ENCODE peak calls at places on chromosomes 11 and 22, in ten cellular contexts. D, O, Y, L, V, S, E, Q, N and W are unnamed samples. For H3K4me1, the result is how much of the 10 kb centered on the place peaks cover.

GRCh38 chr11:124971810-124972209 is 17.8 kb downstream of the CCDC15 start:
- DNase-seq in D (no peak), O (no peak), Y (no peak), L (no peak), V (no peak), S (peak), E (no peak), Q (no peak), N (no peak), W (no peak)

GRCh38 chr22:41240377-41241132 is at the start of gene CHADL:
- DNase-seq in D (no peak), O (no peak), Y (no peak), L (no peak), V (no peak), S (no peak), E (no peak), Q (no peak), N (no peak), W (peak)

GRCh38 chr11:33268945-33269567 is 11.9 kb downstream of the HIPK3 start:
- DNase-seq in D (no peak), O (no peak), Y (no peak), L (no peak), V (no peak), S (no peak), E (no peak), Q (no peak), N (no peak), W (no peak)

GRCh38 chr11:130548491-130548833 is 100.0 kb downstream of the ADAMTS15 start:
- DNase-seq in D (no peak), O (no peak), Y (no peak), L (no peak), V (no peak), S (no peak), E (no peak), Q (no peak), N (no peak), W (no peak)

GRCh38 chr11:5499671-5500070 is 10.1 kb downstream of the UBQLN3 start:
- DNase-seq in D (no peak), O (no peak), Y (no peak), L (no peak), V (no peak), S (no peak), E (no peak), Q (no peak), N (no peak), W (no peak)

GRCh38 chr22:50641696-50642607 is 14.0 kb upstream of the ARSA start:
- DNase-seq in D (no peak), O (no peak), Y (peak), L (no peak), V (no peak), S (peak), E (no peak), Q (peak), N (no peak), W (peak)

GRCh38 chr22:36056980-36057379 is 28.4 kb upstream of the RBFOX2 start:
- DNase-seq in D (no peak), O (no peak), Y (no peak), L (no peak), V (no peak), S (no peak), E (no peak), Q (no peak), N (no peak), W (no peak)

GRCh38 chr11:111792955-111793500 is 26.8 kb upstream of the PPP2R1B start:
- DNase-seq in D (no peak), O (no peak), Y (no peak), L (no peak), V (no peak), S (no peak), E (no peak), Q (no peak), N (no peak), W (no peak)

GRCh38 chr22:43530864-43531201 is 119.0 kb downstream of the MPPED1 start:
- DNase-seq in D (no peak), O (peak), Y (no peak), L (no peak), V (no peak), S (no peak), E (no peak), Q (no peak), N (no peak), W (no peak)

GRCh38 chr22:29332886-29333496 is 17.5 kb upstream of the RASL10A start:
- DNase-seq in D (no peak), O (no peak), Y (no peak), L (no peak), V (no peak), S (no peak), E (no peak), Q (no peak), N (no peak), W (no peak)

GRCh38 chr11:100719362-100719761 is 32.3 kb downstream of the ARHGAP42 start:
- DNase-seq in D (no peak), O (no peak), Y (no peak), L (no peak), V (no peak), S (no peak), E (no peak), Q (no peak), N (no peak), W (no peak)

GRCh38 chr11:47399860-47400812 is 8.3 kb upstream of the SLC39A13 start:
- DNase-seq in D (no peak), O (no peak), Y (no peak), L (no peak), V (peak), S (no peak), E (no peak), Q (peak), N (peak), W (no peak)

GRCh38 chr11:78139422-78140391 is at the start of gene ALG8:
- DNase-seq in D (peak), O (peak), Y (peak), L (peak), V (peak), S (peak), E (peak), Q (peak), N (peak), W (peak)
- TF ChIP-seq POLR2A in D (peak), O (no peak), Y (no peak), L (peak), V (peak), S (peak), E (peak), Q (peak), N (peak), W (no peak)

GRCh38 chr11:114079406-114080072 is 20.0 kb downstream of the ZBTB16 start:
- DNase-seq in D (no peak), O (no peak), Y (no peak), L (no peak), V (no peak), S (no peak), E (no peak), Q (no peak), N (no peak), W (peak)
- H3K4me1 ChIP-seq in D (half or more), O (half or more), Y (half or more), L (under half), V (half or more), S (under half), E (under half), Q (under half), N (half or more), W (half or more)

DNA sequence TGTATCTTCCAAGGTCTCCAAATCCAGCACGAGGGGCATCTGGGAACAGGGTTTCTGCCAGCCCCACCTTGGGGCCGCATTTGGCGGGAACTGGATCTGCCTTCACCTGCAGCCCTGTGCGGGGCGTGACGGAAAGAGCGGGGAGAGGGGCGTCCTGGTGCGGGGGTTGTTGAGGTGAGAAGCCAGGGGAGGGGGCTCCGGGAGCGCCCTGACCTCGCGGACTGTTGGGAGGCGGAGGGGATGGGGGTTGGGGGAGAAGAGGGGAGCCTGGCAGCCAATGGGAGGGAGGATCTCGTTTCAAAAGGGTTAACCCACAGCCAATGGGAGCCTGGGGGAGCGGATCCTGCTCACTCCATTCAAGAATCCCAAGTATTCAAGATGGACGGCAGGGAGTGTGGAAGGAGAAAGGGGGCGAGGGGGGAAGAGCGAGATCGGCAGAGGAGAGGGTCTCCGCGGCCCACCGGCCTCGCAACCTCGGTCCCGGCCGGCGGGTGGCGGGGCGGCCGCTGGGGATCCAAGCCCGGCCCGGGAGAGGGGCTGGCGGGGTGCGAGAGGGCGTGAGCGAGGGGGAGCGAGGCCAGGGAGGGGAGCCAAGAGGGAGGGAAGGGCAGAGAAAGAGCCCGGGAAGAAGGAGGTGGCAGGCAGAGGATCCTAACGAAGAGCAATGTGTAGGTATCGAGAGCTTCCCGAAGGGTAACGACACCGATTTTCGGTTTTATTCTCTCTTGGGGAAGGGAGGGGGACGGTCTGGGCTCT is 11.5 kb downstream of the YPEL4 start:
- DNase-seq in D (peak), O (no peak), Y (no peak), L (no peak), V (no peak), S (peak), E (no peak), Q (no peak), N (peak), W (peak)
- TF ChIP-seq POLR2AphosphoS5 in D (peak), O (no peak), Y (no peak), L (peak), V (peak), S (peak), E (no peak), Q (no peak), N (peak), W (peak)

GRCh38 chr11:65134952-65135632 is 773 bp upstream of the SYVN1 start:
- DNase-seq in D (peak), O (peak), Y (peak), L (peak), V (peak), S (peak), E (no peak), Q (peak), N (peak), W (peak)
- TF ChIP-seq POLR2A in D (peak), O (no peak), Y (no peak), L (peak), V (no peak), S (peak), E (peak), Q (peak), N (peak), W (no peak)